ENCODE peak calls at places on chromosomes 2 and 18, in six cellular contexts. X is epithelial cell of esophagus, U is AG10803, Z is right lobe of liver, Y is tibial nerve, P is BE2C. L is an unnamed sample.
A peak's percentile ranks its signal among the peaks of the same experiment; 100 is the strongest.

GRCh38 chr2:43152186-43152585 is 74.2 kb downstream of the ZFP36L2 start:
- DNase-seq in X (no peak), U (no peak), Z (no peak), Y (no peak), P (no peak), L (no peak)

GRCh38 chr2:103959174-103960125 is 894.5 kb upstream of the POU3F3 start:
- DNase-seq in X (peak; percentile 34), U (peak; percentile 2), Z (peak; percentile 63), Y (no peak), P (peak; percentile 35), L (peak; percentile 1)

GRCh38 chr2:238638100-238638981 is 209.5 kb upstream of the TWIST2 start:
- DNase-seq in X (no peak), U (no peak), Z (no peak), Y (no peak), P (no peak), L (no peak)

GRCh38 chr2:88054300-88055048 is 1.1 kb downstream of the KRCC1 start:
- DNase-seq in X (no peak), U (no peak), Z (no peak), Y (no peak), P (no peak), L (peak; percentile 27)

GRCh38 chr2:195049372-195050031 is 607.5 kb upstream of the SLC39A10 start:
- DNase-seq in X (peak; percentile 75), U (no peak), Z (no peak), Y (no peak), P (no peak), L (peak; percentile 26)

GRCh38 chr2:159249955-159250723 is 36.4 kb downstream of the WDSUB1 start:
- DNase-seq in X (peak; percentile 94), U (peak; percentile 94), Z (no peak), Y (no peak), P (no peak), L (peak; percentile 79)

GRCh38 chr2:241760301-241760771 is 16.3 kb upstream of the GAL3ST2 start:
- DNase-seq in X (no peak), U (no peak), Z (no peak), Y (no peak), P (peak; percentile 14), L (no peak)

GRCh38 chr2:73588177-73588576 is 54.0 kb downstream of the NAT8 start:
- DNase-seq in X (no peak), U (no peak), Z (no peak), Y (no peak), P (peak; percentile 63), L (peak; percentile 36)

GRCh38 chr2:166653185-166653813 is 159.2 kb upstream of the SCN7A start:
- DNase-seq in X (peak; percentile 45), U (no peak), Z (no peak), Y (no peak), P (no peak), L (peak; percentile 78)

GRCh38 chr2:188798159-188798558 is 176.0 kb upstream of the COL3A1 start:
- DNase-seq in X (no peak), U (peak; percentile 90), Z (no peak), Y (no peak), P (no peak), L (peak; percentile 94)

GRCh38 chr2:64989126-64989981 is at the start of gene SLC1A4:
- DNase-seq in X (peak; percentile 92), U (peak; percentile 89), Z (peak; percentile 98), Y (peak; percentile 92), P (peak; percentile 85), L (peak; percentile 91)

GRCh38 chr2:170340693-170341068 is 162.7 kb downstream of the MYO3B start:
- DNase-seq in X (no peak), U (no peak), Z (no peak), Y (no peak), P (no peak), L (no peak)

GRCh38 chr2:12412898-12413305 is 303.8 kb upstream of the TRIB2 start:
- DNase-seq in X (no peak), U (no peak), Z (no peak), Y (no peak), P (peak; percentile 35), L (peak; percentile 40)

GRCh38 chr2:186841940-186842339 is 7.0 kb downstream of the ZSWIM2 start:
- DNase-seq in X (no peak), U (peak; percentile 86), Z (no peak), Y (no peak), P (no peak), L (peak; percentile 51)

GRCh38 chr2:179410552-179411356 is 146.1 kb upstream of the SESTD1 start:
- DNase-seq in X (peak; percentile 69), U (peak; percentile 63), Z (no peak), Y (no peak), P (peak; percentile 21), L (peak; percentile 82)

GRCh38 chr2:149004836-149005235 is 33.7 kb upstream of the LYPD6B start:
- DNase-seq in X (peak; percentile 23), U (peak; percentile 89), Z (no peak), Y (no peak), P (no peak), L (no peak)

GRCh38 chr2:17758123-17758522 is 4.2 kb downstream of the GEN1 start:
- DNase-seq in X (no peak), U (no peak), Z (no peak), Y (no peak), P (no peak), L (no peak)

GRCh38 chr2:205407984-205408383 is 274.3 kb upstream of the NRP2 start:
- DNase-seq in X (no peak), U (peak; percentile 86), Z (no peak), Y (no peak), P (peak; percentile 28), L (peak; percentile 80)

GRCh38 chr2:72140621-72140960 is 7.1 kb downstream of the CYP26B1 start:
- DNase-seq in X (no peak), U (no peak), Z (no peak), Y (peak; percentile 7), P (no peak), L (no peak)

GRCh38 chr2:71793965-71794364 is 340.6 kb downstream of the DYSF start:
- DNase-seq in X (no peak), U (no peak), Z (no peak), Y (no peak), P (no peak), L (no peak)

GRCh38 chr2:191942114-191943103 is 95.5 kb upstream of the CAVIN2 start:
- DNase-seq in X (peak; percentile 83), U (no peak), Z (no peak), Y (no peak), P (peak; percentile 16), L (no peak)

GRCh38 chr2:192016265-192016664 is 169.4 kb upstream of the CAVIN2 start:
- DNase-seq in X (peak; percentile 54), U (peak; percentile 32), Z (no peak), Y (no peak), P (no peak), L (no peak)

GRCh38 chr2:120108049-120108448 is 95.2 kb downstream of the EPB41L5 start:
- DNase-seq in X (peak; percentile 90), U (peak; percentile 56), Z (no peak), Y (no peak), P (peak; percentile 10), L (peak; percentile 79)

GRCh38 chr18:46754661-46755292 is 2.1 kb downstream of the ST8SIA5 start:
- DNase-seq in X (no peak), U (no peak), Z (no peak), Y (no peak), P (no peak), L (no peak)

GRCh38 chr2:113175101-113175628 is 1.4 kb downstream of the PSD4 start:
- DNase-seq in X (no peak), U (no peak), Z (no peak), Y (no peak), P (no peak), L (no peak)

GRCh38 chr2:479505-480161 is 191.7 kb upstream of the ALKAL2 start:
- DNase-seq in X (no peak), U (no peak), Z (no peak), Y (no peak), P (no peak), L (no peak)
- H3K4me3 ChIP-seq in X (no peak overlapping the region), U (no peak overlapping the region), Z (no peak overlapping the region), Y (no peak overlapping the region), P (no peak overlapping the region), L (no peak overlapping the region)

GRCh38 chr2:134863446-134863845 is 25.0 kb downstream of the ACMSD start:
- DNase-seq in X (no peak), U (no peak), Z (no peak), Y (no peak), P (no peak), L (no peak)

GRCh38 chr2:134862674-134863073 is 24.3 kb downstream of the ACMSD start:
- DNase-seq in X (no peak), U (no peak), Z (peak; percentile 84), Y (no peak), P (no peak), L (no peak)

GRCh38 chr2:134858245-134858644 is 19.8 kb downstream of the ACMSD start:
- DNase-seq in X (no peak), U (no peak), Z (no peak), Y (no peak), P (no peak), L (no peak)

GRCh38 chr2:134862069-134862468 is 23.7 kb downstream of the ACMSD start:
- DNase-seq in X (peak; percentile 58), U (no peak), Z (no peak), Y (no peak), P (no peak), L (no peak)

GRCh38 chr2:134861173-134861572 is 22.8 kb downstream of the ACMSD start:
- DNase-seq in X (no peak), U (no peak), Z (no peak), Y (no peak), P (no peak), L (no peak)
- TF ChIP-seq CTCF in X (no peak), U (no peak), Z (no peak), Y (no peak), P (no peak), L (no peak)

DNA sequence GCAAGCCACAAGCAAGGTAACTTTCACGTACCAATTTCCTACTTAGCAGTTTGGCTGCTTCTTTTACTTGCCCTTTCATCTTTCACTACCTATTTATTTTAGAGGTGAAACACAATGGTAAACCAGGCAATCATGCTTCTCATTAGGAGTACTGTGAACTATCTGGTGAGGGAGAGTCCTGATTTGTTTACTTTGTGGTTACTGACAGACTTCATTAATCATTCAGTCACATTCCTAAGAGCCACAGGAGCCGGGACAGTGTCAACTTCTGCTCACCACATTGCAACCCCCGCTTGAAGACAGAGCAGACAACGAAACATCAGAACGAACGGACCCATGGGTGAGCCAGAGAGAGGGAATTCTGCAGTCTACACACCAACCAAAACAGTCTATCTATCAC is 28.8 kb downstream of the TUBB6 start:
- DNase-seq in X (peak; percentile 74), U (peak; percentile 74), Z (no peak), Y (no peak), P (no peak), L (no peak)
- H3K4me3 ChIP-seq in X (no peak overlapping the region), U (no peak overlapping the region), Z (no peak overlapping the region), Y (no peak overlapping the region), P (no peak overlapping the region), L (no peak overlapping the region)

DNA sequence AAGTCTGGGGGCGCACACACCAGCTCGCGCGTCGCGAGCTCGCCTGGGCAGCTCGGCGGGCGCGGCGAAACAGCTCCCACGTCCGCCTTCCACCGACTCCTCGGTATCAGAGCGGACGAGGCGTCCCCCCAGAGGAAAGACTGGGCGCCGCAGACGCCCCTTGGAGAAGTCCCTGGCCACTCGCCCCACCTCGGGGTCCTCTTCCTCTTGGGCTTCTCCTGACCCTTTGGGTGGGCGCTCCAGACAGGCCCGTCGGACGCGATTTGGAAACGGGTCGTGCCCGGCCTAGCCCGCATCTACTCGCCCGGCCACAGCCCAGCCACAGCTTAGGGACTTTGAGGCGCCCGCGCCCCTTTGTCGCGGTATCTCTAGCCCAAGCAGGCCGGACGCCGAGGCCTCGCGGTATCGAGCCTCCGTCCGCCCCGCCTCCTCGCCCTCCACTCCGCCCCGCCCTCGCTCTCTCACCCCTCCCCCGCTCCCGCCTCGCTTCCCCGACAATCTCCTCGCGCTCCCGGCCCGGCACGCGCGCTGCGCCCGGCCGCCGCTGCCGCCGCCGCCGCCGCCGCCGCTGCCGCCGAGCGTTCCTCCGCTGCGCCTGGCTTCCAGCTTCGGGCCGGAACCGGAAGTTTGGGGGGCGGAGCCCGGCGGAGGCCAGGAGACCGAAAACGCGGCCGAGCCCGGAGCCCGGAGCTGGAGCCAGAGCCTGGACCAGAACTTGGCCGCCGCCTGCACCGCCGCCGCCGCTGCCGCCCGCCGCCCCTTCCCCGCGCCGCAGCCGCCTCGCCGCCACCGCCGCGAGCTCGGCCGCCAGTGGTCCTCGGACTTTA is 752 bp upstream of the ACVR2A start:
- DNase-seq in X (peak; percentile 94), U (peak; percentile 87), Z (peak; percentile 94), Y (peak; percentile 76), P (peak; percentile 87), L (peak; percentile 88)
- TF ChIP-seq CTCF in X (no peak), U (peak; percentile 41), Z (peak; percentile 3), Y (peak; percentile 48), P (no peak), L (peak; percentile 19)